ENCODE peak calls at places on chromosomes 12 and 14, in seven cellular contexts. V, F, S, T, J, D and H are unnamed samples. For H3K79me2, the result is how much of the 10 kb centered on the place peaks cover.

GRCh38 chr14:103124501-103125001 is 1.3 kb downstream of the TNFAIP2 start:
- DNase-seq in V (no peak), F (no peak), S (no peak), T (no peak), J (no peak), D (no peak), H (no peak)

GRCh38 chr12:104689630-104690029 is 232.9 kb downstream of the CHST11 start:
- DNase-seq in V (no peak), F (no peak), S (no peak), T (no peak), J (no peak), D (no peak), H (no peak)

GRCh38 chr14:20490563-20490962 is 14.8 kb upstream of the RNASE10 start:
- DNase-seq in V (no peak), F (no peak), S (no peak), T (no peak), J (no peak), D (no peak), H (peak)

GRCh38 chr12:63440063-63440462 is 228.2 kb downstream of the DPY19L2 start:
- DNase-seq in V (no peak), F (peak), S (no peak), T (no peak), J (no peak), D (no peak), H (no peak)

GRCh38 chr14:102824832-102825231 is 47.6 kb downstream of the TRAF3 start:
- DNase-seq in V (peak), F (peak), S (peak), T (no peak), J (no peak), D (no peak), H (no peak)

GRCh38 chr12:131120831-131121271 is 167.1 kb downstream of the ADGRD1 start:
- DNase-seq in V (no peak), F (no peak), S (no peak), T (peak), J (no peak), D (no peak), H (no peak)

GRCh38 chr14:91352101-91352500 is 65.5 kb downstream of the CCDC88C start:
- DNase-seq in V (peak), F (no peak), S (no peak), T (no peak), J (no peak), D (no peak), H (peak)

GRCh38 chr12:94535614-94535932 is 75.9 kb upstream of the CEP83 start:
- DNase-seq in V (no peak), F (no peak), S (no peak), T (no peak), J (no peak), D (no peak), H (no peak)

GRCh38 chr14:22920697-22921096 is 1.7 kb upstream of the RBM23 start:
- DNase-seq in V (no peak), F (no peak), S (peak), T (no peak), J (no peak), D (no peak), H (no peak)

GRCh38 chr14:24212924-24213865 is at the start of gene CHMP4A:
- DNase-seq in V (peak), F (peak), S (peak), T (peak), J (peak), D (peak), H (peak)

GRCh38 chr12:48556631-48557030 is 13.2 kb downstream of the LALBA start:
- DNase-seq in V (no peak), F (no peak), S (no peak), T (peak), J (no peak), D (no peak), H (peak)

GRCh38 chr12:105476616-105477015 is 146.1 kb downstream of the C12orf75 start:
- DNase-seq in V (no peak), F (no peak), S (no peak), T (no peak), J (no peak), D (no peak), H (no peak)

GRCh38 chr14:67934087-67934486 is 114.5 kb downstream of the RAD51B start:
- DNase-seq in V (peak), F (peak), S (peak), T (peak), J (peak), D (peak), H (peak)

GRCh38 chr14:32567543-32568384 is 238.7 kb downstream of the AKAP6 start:
- DNase-seq in V (peak), F (no peak), S (peak), T (no peak), J (no peak), D (no peak), H (no peak)

GRCh38 chr12:131221061-131221945 is 267.6 kb downstream of the ADGRD1 start:
- DNase-seq in V (no peak), F (no peak), S (no peak), T (peak), J (peak), D (no peak), H (no peak)

GRCh38 chr14:56754966-56755365 is 55.3 kb downstream of the OTX2 start:
- DNase-seq in V (no peak), F (no peak), S (no peak), T (no peak), J (no peak), D (no peak), H (no peak)

GRCh38 chr12:127107744-127108143 is 1159.2 kb upstream of the TMEM132C start:
- DNase-seq in V (no peak), F (no peak), S (no peak), T (no peak), J (no peak), D (no peak), H (no peak)

GRCh38 chr12:49790741-49791140 is 37.5 kb downstream of the NCKAP5L start:
- DNase-seq in V (no peak), F (no peak), S (no peak), T (no peak), J (no peak), D (no peak), H (no peak)

GRCh38 chr14:64089920-64090319 is 204.3 kb downstream of the ESR2 start:
- DNase-seq in V (peak), F (no peak), S (no peak), T (peak), J (no peak), D (no peak), H (peak)

GRCh38 chr14:90512332-90512951 is 115.6 kb downstream of the CALM1 start:
- DNase-seq in V (no peak), F (no peak), S (no peak), T (no peak), J (no peak), D (no peak), H (no peak)

GRCh38 chr12:131487379-131488129 is 223.3 kb upstream of the SFSWAP start:
- DNase-seq in V (no peak), F (no peak), S (peak), T (no peak), J (no peak), D (no peak), H (no peak)

GRCh38 chr12:92458996-92459395 is 243.8 kb upstream of the PLEKHG7 start:
- DNase-seq in V (no peak), F (no peak), S (no peak), T (no peak), J (no peak), D (no peak), H (no peak)

GRCh38 chr12:52277486-52278245 is 3.2 kb downstream of the KRT86 start:
- DNase-seq in V (no peak), F (no peak), S (no peak), T (peak), J (no peak), D (no peak), H (no peak)

GRCh38 chr12:86600664-86601231 is 344.6 kb upstream of the MGAT4C start:
- DNase-seq in V (no peak), F (no peak), S (no peak), T (peak), J (no peak), D (no peak), H (no peak)

GRCh38 chr12:67452119-67452805 is 183.1 kb downstream of the CAND1 start:
- DNase-seq in V (no peak), F (no peak), S (no peak), T (no peak), J (no peak), D (no peak), H (no peak)

GRCh38 chr12:66627988-66628317 is 50.9 kb downstream of the GRIP1 start:
- DNase-seq in V (no peak), F (no peak), S (no peak), T (no peak), J (no peak), D (no peak), H (no peak)

GRCh38 chr12:12918781-12919180 is 27.4 kb downstream of the GPRC5A start:
- DNase-seq in V (no peak), F (no peak), S (peak), T (no peak), J (no peak), D (no peak), H (no peak)

GRCh38 chr12:1939316-1939715 is 20.9 kb upstream of the CACNA2D4 start:
- DNase-seq in V (no peak), F (no peak), S (no peak), T (no peak), J (no peak), D (no peak), H (no peak)

GRCh38 chr14:104557086-104557485 is 22.5 kb upstream of the C14orf180 start:
- DNase-seq in V (no peak), F (no peak), S (no peak), T (no peak), J (no peak), D (no peak), H (no peak)

GRCh38 chr12:115963030-115963480 is 314.4 kb downstream of the MED13L start:
- DNase-seq in V (peak), F (no peak), S (peak), T (no peak), J (no peak), D (no peak), H (no peak)

GRCh38 chr12:569803-570236 is 93.4 kb downstream of the NINJ2 start:
- DNase-seq in V (peak), F (peak), S (peak), T (peak), J (peak), D (peak), H (peak)

GRCh38 chr12:81930037-81930436 is 170.9 kb upstream of the PPFIA2 start:
- DNase-seq in V (no peak), F (no peak), S (no peak), T (no peak), J (no peak), D (no peak), H (no peak)

GRCh38 chr12:94609917-94610443 is 40.4 kb downstream of the TMCC3 start:
- DNase-seq in V (no peak), F (no peak), S (no peak), T (no peak), J (no peak), D (no peak), H (peak)

GRCh38 chr14:49641697-49642129 is 6.7 kb upstream of the DNAAF2 start:
- DNase-seq in V (peak), F (peak), S (no peak), T (no peak), J (no peak), D (no peak), H (peak)

GRCh38 chr14:32044454-32044853 is 32.6 kb upstream of the ARHGAP5 start:
- DNase-seq in V (no peak), F (no peak), S (no peak), T (no peak), J (no peak), D (no peak), H (no peak)

DNA sequence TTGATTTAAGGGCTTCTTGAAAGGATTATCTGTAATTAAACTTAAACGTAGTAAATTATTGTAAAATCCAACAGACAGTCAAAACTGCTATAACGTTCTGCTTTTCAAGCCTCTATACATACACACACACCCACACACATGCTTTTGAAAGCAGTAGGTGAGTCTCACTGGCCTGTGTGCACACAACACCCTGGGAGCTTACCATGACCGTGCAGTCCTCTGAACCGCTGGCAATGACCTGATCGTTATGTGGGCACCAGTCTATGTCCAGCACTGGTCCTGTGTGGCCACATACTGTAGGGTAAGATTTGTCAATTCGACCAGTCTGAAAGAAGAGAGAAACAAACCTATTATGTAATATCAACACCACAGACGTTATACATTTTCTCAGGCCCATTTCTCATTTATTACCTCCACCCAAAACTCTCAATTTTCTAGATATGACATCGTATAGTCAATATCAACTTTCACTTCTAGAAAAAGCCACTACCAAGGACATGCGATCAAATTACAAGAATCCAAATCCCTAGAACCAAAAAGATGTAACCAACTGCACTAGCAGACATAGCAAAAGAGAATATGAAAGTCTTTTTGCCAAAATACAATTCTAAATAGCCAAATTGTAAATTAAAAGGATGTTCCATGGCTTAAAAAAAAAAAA is 44.5 kb upstream of the SELPLG start:
- DNase-seq in V (no peak), F (no peak), S (no peak), T (no peak), J (no peak), D (no peak), H (no peak)
- H3K79me2 ChIP-seq in V (half or more), F (half or more), S (under half), T (under half), J (half or more), D (half or more), H (under half)

GRCh38 chr12:124504273-124505000 is 63.0 kb downstream of the NCOR2 start:
- DNase-seq in V (no peak), F (no peak), S (peak), T (no peak), J (no peak), D (no peak), H (peak)
- H3K79me2 ChIP-seq in V (under half), F (half or more), S (under half), T (under half), J (half or more), D (half or more), H (half or more)

GRCh38 chr12:53990311-53991076 is 5.5 kb downstream of the HOXC10 start:
- DNase-seq in V (no peak), F (no peak), S (no peak), T (no peak), J (no peak), D (no peak), H (peak)
- H3K79me2 ChIP-seq in V (under half), F (under half), S (under half), T (under half), J (under half), D (under half), H (under half)

GRCh38 chr12:118326971-118327370 is 45.7 kb downstream of the TAOK3 start:
- DNase-seq in V (no peak), F (no peak), S (no peak), T (no peak), J (peak), D (no peak), H (no peak)

GRCh38 chr12:118332511-118332910 is 40.2 kb downstream of the TAOK3 start:
- DNase-seq in V (no peak), F (no peak), S (peak), T (no peak), J (no peak), D (peak), H (no peak)

GRCh38 chr12:118327381-118327780 is 45.3 kb downstream of the TAOK3 start:
- DNase-seq in V (no peak), F (no peak), S (no peak), T (no peak), J (no peak), D (no peak), H (no peak)

GRCh38 chr12:118328486-118329340 is 44.0 kb downstream of the TAOK3 start:
- DNase-seq in V (peak), F (no peak), S (no peak), T (no peak), J (no peak), D (no peak), H (no peak)

DNA sequence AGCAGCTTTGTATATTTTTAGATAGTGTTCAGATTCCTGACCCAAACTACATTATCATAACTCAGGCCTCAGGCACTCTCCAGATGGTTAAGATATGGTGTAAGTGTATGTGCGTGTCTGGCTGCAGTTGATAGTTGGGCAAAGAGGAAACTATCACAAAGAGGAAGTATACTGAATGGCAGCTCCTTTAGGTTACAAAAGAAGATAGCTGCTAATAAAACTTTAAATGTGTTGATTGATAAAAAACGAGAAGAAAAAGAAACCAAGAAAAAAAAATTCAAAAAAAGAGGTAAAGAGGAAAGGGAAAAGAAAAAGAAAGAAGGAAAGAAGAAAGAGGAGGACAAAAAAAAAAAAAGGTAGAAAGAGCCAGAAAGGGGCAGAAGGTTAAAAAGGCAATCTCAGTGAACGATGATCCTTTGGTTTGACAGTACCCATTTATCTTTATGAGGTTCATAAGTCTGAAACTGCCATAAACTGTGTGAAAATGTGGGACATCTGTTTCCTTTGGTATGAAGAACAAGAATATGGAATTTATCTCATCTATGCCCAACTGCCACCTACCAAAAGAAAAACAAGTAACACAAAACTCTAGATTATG is 42.2 kb downstream of the TAOK3 start:
- DNase-seq in V (peak), F (peak), S (peak), T (no peak), J (peak), D (peak), H (no peak)
- H3K79me2 ChIP-seq in V (under half), F (under half), S (under half), T (under half), J (under half), D (half or more), H (under half)

GRCh38 chr14:101102875-101103274 is 199.4 kb upstream of the RTL1 start:
- DNase-seq in V (peak), F (no peak), S (no peak), T (peak), J (peak), D (no peak), H (no peak)

GRCh38 chr14:101101456-101102056 is 198.0 kb upstream of the RTL1 start:
- DNase-seq in V (peak), F (no peak), S (peak), T (no peak), J (no peak), D (no peak), H (no peak)

GRCh38 chr14:101105045-101105444 is 201.5 kb upstream of the RTL1 start:
- DNase-seq in V (no peak), F (no peak), S (no peak), T (no peak), J (no peak), D (no peak), H (no peak)

GRCh38 chr14:101103321-101103901 is 199.9 kb upstream of the RTL1 start:
- DNase-seq in V (no peak), F (no peak), S (no peak), T (no peak), J (peak), D (no peak), H (no peak)

DNA sequence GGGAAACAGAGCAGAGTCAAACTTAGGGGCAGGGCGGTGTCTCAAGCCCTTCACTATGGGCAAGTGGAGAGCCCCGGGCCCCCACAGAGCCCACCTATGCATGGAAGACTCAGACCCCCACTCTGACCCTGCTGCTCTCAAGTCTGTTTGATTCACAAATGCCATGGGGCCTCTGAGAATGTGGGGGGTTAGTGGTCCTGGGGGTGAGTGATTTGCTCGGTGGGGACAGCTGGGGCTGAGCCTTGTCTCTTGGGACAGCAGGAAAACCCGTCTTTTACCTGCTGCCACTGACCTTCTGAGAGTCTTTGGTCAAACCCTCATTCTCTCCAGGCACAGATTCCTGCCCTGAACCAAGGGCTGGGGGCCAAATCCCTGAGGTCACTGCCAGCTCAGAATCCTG is 201.0 kb upstream of the RTL1 start:
- DNase-seq in V (no peak), F (no peak), S (no peak), T (no peak), J (no peak), D (no peak), H (no peak)
- H3K79me2 ChIP-seq in V (under half), F (under half), S (under half), T (under half), J (under half), D (under half), H (under half)

DNA sequence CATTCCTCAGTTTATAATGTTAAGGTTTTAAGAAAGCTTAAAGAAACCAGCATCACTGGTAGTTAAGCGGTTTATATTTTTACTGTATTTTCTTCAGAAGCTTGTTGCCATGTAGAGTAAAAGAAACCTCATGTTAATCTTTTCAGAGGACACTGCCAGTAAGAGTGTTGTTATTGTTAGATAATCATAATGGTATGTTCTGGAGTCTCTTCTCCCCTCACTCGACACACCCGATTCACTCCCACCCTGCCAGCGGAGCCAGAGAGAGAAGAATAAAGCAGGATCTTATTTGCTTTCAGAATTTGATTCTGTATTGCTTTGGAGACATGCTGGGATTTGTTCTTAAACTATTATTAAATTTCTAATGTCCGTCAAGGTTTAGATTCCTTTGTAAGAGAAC is 113.7 kb downstream of the SAMD4A start:
- DNase-seq in V (no peak), F (no peak), S (no peak), T (no peak), J (no peak), D (no peak), H (no peak)
- H3K79me2 ChIP-seq in V (half or more), F (under half), S (under half), T (under half), J (half or more), D (under half), H (under half)